ENCODE peak calls at places on chromosomes 4 and X, in four cellular contexts. One of them, this sample, is unnamed.

GRCh38 chr4:145285928-145286327 is 105.5 kb upstream of the OTUD4 start:
- DNase-seq in WTC11: no peak
- DNase-seq in HepG2: no peak
- DNase-seq in A549: no peak
- DNase-seq in this sample: no peak

GRCh38 chr4:40180356-40180755 is 16.5 kb upstream of the RHOH start:
- DNase-seq in WTC11: no peak
- DNase-seq in HepG2: no peak
- DNase-seq in A549: no peak
- DNase-seq in this sample: no peak

GRCh38 chr4:76620723-76621463 is 185.9 kb downstream of the SHROOM3 start:
- DNase-seq in WTC11: no peak
- DNase-seq in HepG2: no peak
- DNase-seq in A549: no peak
- DNase-seq in this sample: no peak

GRCh38 chrX:95056901-95057300 is 1382.9 kb downstream of the FAM133A start:
- DNase-seq in WTC11: no peak
- DNase-seq in HepG2: no peak
- DNase-seq in A549: no peak
- DNase-seq in this sample: no peak

GRCh38 chrX:22135171-22135711 is 103.1 kb downstream of the PHEX start:
- DNase-seq in WTC11: no peak
- DNase-seq in HepG2: no peak
- DNase-seq in A549: no peak
- DNase-seq in this sample: no peak

GRCh38 chrX:38233891-38234807 is 13.5 kb upstream of the SRPX start:
- DNase-seq in WTC11: no peak
- DNase-seq in HepG2: no peak
- DNase-seq in A549: no peak
- DNase-seq in this sample: no peak

GRCh38 chr4:53682196-53682595 is 90.9 kb upstream of the LNX1 start:
- DNase-seq in WTC11: no peak
- DNase-seq in HepG2: no peak
- DNase-seq in A549: no peak
- DNase-seq in this sample: no peak

GRCh38 chrX:45424341-45424740 is 223.7 kb upstream of the DIPK2B start:
- DNase-seq in WTC11: no peak
- DNase-seq in HepG2: no peak
- DNase-seq in A549: no peak
- DNase-seq in this sample: no peak

GRCh38 chrX:155997436-155997835 is at the start of gene IL9R:
- DNase-seq in WTC11: no peak
- DNase-seq in HepG2: no peak
- DNase-seq in A549: no peak
- DNase-seq in this sample: peak; percentile 19

GRCh38 chr4:109803924-109804571 is 2.2 kb upstream of the CFI start:
- DNase-seq in WTC11: peak; percentile 18
- DNase-seq in HepG2: peak; percentile 57
- DNase-seq in A549: peak; percentile 22
- DNase-seq in this sample: no peak

GRCh38 chr4:36753048-36753447 is 471.6 kb downstream of the DTHD1 start:
- DNase-seq in WTC11: no peak
- DNase-seq in HepG2: no peak
- DNase-seq in A549: no peak
- DNase-seq in this sample: no peak

GRCh38 chr4:23097251-23097650 is 404.5 kb downstream of the GBA3 start:
- DNase-seq in WTC11: no peak
- DNase-seq in HepG2: no peak
- DNase-seq in A549: no peak
- DNase-seq in this sample: no peak

GRCh38 chr4:142406051-142406549 is 440.0 kb downstream of the INPP4B start:
- DNase-seq in WTC11: no peak
- DNase-seq in HepG2: no peak
- DNase-seq in A549: no peak
- DNase-seq in this sample: no peak

GRCh38 chrX:107324493-107325310 is 118.3 kb downstream of the DNAAF6 start:
- DNase-seq in WTC11: peak; percentile 81
- DNase-seq in HepG2: no peak
- DNase-seq in A549: peak; percentile 8
- DNase-seq in this sample: peak; percentile 9

GRCh38 chrX:71301195-71301924 is at the start of gene ITGB1BP2:
- DNase-seq in WTC11: no peak
- DNase-seq in HepG2: peak; percentile 43
- DNase-seq in A549: no peak
- DNase-seq in this sample: peak; percentile 28

GRCh38 chr4:186729856-186730255 is 6.2 kb upstream of the FAT1 start:
- DNase-seq in WTC11: no peak
- DNase-seq in HepG2: no peak
- DNase-seq in A549: no peak
- DNase-seq in this sample: no peak

GRCh38 chrX:39802906-39803305 is 294.9 kb downstream of the BCOR start:
- DNase-seq in WTC11: no peak
- DNase-seq in HepG2: no peak
- DNase-seq in A549: no peak
- DNase-seq in this sample: no peak

GRCh38 chr4:20037745-20038144 is 214.0 kb upstream of the SLIT2 start:
- DNase-seq in WTC11: no peak
- DNase-seq in HepG2: no peak
- DNase-seq in A549: no peak
- DNase-seq in this sample: no peak

GRCh38 chr4:143381171-143382118 is 44.8 kb downstream of the GAB1 start:
- DNase-seq in WTC11: no peak
- DNase-seq in HepG2: no peak
- DNase-seq in A549: no peak
- DNase-seq in this sample: no peak

GRCh38 chr4:24637173-24637572 is 52.8 kb upstream of the DHX15 start:
- DNase-seq in WTC11: no peak
- DNase-seq in HepG2: no peak
- DNase-seq in A549: no peak
- DNase-seq in this sample: no peak

GRCh38 chr4:121679267-121679666 is 17.5 kb downstream of the ANXA5 start:
- DNase-seq in WTC11: no peak
- DNase-seq in HepG2: no peak
- DNase-seq in A549: no peak
- DNase-seq in this sample: no peak

GRCh38 chrX:21985332-21985777 is 44.8 kb downstream of the SMS start:
- DNase-seq in WTC11: peak; percentile 62
- DNase-seq in HepG2: peak; percentile 62
- DNase-seq in A549: peak; percentile 77
- DNase-seq in this sample: peak; percentile 75

GRCh38 chr4:51932261-51932660 is 87.9 kb downstream of the LRRC66 start:
- DNase-seq in WTC11: no peak
- DNase-seq in HepG2: no peak
- DNase-seq in A549: no peak
- DNase-seq in this sample: no peak

GRCh38 chrX:152044383-152044782 is 69.9 kb upstream of the GABRE start:
- DNase-seq in WTC11: no peak
- DNase-seq in HepG2: peak; percentile 31
- DNase-seq in A549: no peak
- DNase-seq in this sample: no peak

GRCh38 chrX:130702867-130703707 is 199.9 kb downstream of the ENOX2 start:
- DNase-seq in WTC11: no peak
- DNase-seq in HepG2: peak; percentile 9
- DNase-seq in A549: no peak
- DNase-seq in this sample: no peak

GRCh38 chrX:106734827-106735226 is 8.3 kb downstream of the RNF128 start:
- DNase-seq in WTC11: no peak
- DNase-seq in HepG2: peak; percentile 57
- DNase-seq in A549: no peak
- DNase-seq in this sample: no peak

GRCh38 chr4:2036866-2037265 is 22.3 kb upstream of the NAT8L start:
- DNase-seq in WTC11: no peak
- DNase-seq in HepG2: no peak
- DNase-seq in A549: no peak
- DNase-seq in this sample: peak; percentile 53

GRCh38 chr4:52317981-52318380 is 266.9 kb downstream of the SPATA18 start:
- DNase-seq in WTC11: no peak
- DNase-seq in HepG2: no peak
- DNase-seq in A549: no peak
- DNase-seq in this sample: no peak

DNA sequence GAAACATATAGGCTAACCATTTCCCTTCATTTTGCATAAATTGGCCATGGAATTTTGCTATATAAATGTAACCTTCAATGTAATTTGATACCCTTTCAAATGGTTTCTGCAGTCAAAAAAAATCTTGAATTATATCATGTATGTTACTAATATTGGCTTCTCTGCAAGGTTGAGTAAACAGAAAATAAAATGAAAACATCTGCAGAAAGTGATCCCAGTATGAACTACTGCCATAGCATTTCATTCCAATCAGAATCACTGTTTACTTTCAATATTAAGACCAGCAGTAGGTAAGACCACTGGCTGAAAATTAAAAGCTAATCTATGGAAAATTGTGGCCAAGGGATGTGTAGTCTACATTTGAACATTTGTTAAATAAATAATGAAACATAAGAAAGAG is 1165.8 kb upstream of the TENM3 start:
- DNase-seq in WTC11: no peak
- DNase-seq in HepG2: no peak
- DNase-seq in A549: no peak
- DNase-seq in this sample: no peak
- TF ChIP-seq HMGXB4 in WTC11: no peak
- TF ChIP-seq HMGXB4 in HepG2: no peak
- TF ChIP-seq HMGXB4 in A549: no peak
- TF ChIP-seq HMGXB4 in this sample: no peak

DNA sequence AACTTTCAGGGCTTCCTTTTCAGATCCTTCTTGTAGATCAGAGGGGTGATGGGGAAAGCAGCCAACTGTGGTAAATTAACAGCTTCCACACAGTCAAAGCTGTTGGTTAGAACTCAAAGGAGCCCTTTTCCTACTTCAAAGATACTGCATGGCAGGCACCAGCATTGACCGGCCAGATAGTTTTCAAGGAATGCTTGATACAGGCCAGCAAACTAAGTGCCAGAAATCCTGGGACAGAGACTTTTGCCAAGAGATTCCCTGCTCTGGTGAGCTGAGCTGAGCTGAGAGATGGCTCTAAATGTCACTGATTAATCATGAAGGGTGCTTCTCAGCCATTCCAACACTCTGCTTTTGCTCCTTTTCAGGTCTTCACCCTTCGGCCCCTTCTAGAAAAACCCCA is 131.5 kb upstream of the MED14 start:
- DNase-seq in WTC11: no peak
- DNase-seq in HepG2: no peak
- DNase-seq in A549: no peak
- DNase-seq in this sample: no peak
- TF ChIP-seq HMGXB4 in WTC11: no peak
- TF ChIP-seq HMGXB4 in HepG2: no peak
- TF ChIP-seq HMGXB4 in A549: no peak
- TF ChIP-seq HMGXB4 in this sample: no peak

GRCh38 chrX:133185938-133186337 is 32.2 kb downstream of the TFDP3 start:
- DNase-seq in WTC11: no peak
- DNase-seq in HepG2: peak; percentile 24
- DNase-seq in A549: no peak
- DNase-seq in this sample: no peak

GRCh38 chrX:133188631-133189030 is 29.5 kb downstream of the TFDP3 start:
- DNase-seq in WTC11: no peak
- DNase-seq in HepG2: no peak
- DNase-seq in A549: no peak
- DNase-seq in this sample: no peak

GRCh38 chrX:133191739-133192039 is 26.5 kb downstream of the TFDP3 start:
- DNase-seq in WTC11: no peak
- DNase-seq in HepG2: no peak
- DNase-seq in A549: no peak
- DNase-seq in this sample: no peak

GRCh38 chrX:133185119-133185518 is 33.0 kb downstream of the TFDP3 start:
- DNase-seq in WTC11: no peak
- DNase-seq in HepG2: no peak
- DNase-seq in A549: no peak
- DNase-seq in this sample: no peak

DNA sequence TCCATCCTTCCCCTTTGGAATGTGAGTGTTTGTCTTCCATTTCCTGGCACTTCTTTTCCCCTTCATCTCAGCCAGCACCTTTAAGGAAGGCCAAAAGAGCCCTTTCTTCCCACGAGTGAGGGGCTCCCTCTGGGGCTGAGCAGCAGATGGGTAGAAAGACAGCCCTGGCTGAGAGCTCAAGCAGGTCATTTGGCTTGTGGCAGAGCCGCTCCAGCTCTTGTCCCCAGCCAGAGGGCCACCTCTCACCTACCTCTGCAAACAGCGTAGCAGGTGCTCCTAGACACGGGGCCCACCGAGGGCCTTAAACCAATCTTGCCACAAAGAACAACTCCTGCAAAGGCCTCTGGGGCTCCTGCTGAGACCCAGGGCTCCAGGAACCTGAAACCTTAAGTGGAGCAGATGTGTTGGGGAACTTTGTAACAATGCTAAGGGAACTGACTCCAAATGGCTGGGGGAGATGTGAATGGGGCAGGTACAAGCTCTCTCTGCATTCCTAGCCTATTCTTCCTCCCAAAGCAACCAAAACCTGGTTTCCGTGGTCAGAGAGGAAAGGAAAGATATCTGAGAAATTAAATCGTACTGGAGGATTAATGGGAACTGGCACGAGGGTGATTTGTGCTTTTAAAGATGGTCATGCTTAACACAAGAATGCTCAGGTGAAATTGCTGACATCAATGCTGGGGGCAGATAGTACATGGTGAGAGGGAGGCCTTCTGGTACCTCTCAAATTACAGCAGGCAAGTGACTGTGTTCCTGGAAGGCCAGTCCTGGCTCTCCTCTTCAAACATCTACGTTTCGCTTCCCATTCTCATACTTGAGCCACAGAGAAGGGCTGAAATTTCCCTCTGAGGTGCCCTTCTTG is 27.0 kb downstream of the TFDP3 start:
- DNase-seq in WTC11: no peak
- DNase-seq in HepG2: no peak
- DNase-seq in A549: no peak
- DNase-seq in this sample: no peak
- TF ChIP-seq HMGXB4 in WTC11: no peak
- TF ChIP-seq HMGXB4 in HepG2: no peak
- TF ChIP-seq HMGXB4 in A549: no peak
- TF ChIP-seq HMGXB4 in this sample: no peak

GRCh38 chr4:92387459-92388069 is 83.8 kb downstream of the GRID2 start:
- DNase-seq in WTC11: no peak
- DNase-seq in HepG2: peak; percentile 30
- DNase-seq in A549: peak; percentile 6
- DNase-seq in this sample: no peak
- TF ChIP-seq HMGXB4 in WTC11: no peak
- TF ChIP-seq HMGXB4 in HepG2: no peak
- TF ChIP-seq HMGXB4 in A549: no peak
- TF ChIP-seq HMGXB4 in this sample: no peak